ENCODE peak calls at places on chromosomes 5 and 9, in nine cellular contexts. One of them, this sample, is unnamed.

GRCh38 chr5:132303589-132303988 is 9.4 kb downstream of the SLC22A4 start:
- DNase-seq in adrenal gland: no peak
- DNase-seq in brain microvascular endothelial cell: no peak
- DNase-seq in ovary: no peak
- DNase-seq in tibial artery: no peak
- DNase-seq in neuronal stem cell: no peak
- DNase-seq in colonic mucosa: no peak
- DNase-seq in CD8-positive, alpha-beta memory T cell: no peak
- DNase-seq in heart right ventricle: no peak
- DNase-seq in this sample: no peak

GRCh38 chr5:169805937-169806700 is 169.0 kb downstream of the DOCK2 start:
- DNase-seq in tibial artery: no peak
- DNase-seq in heart right ventricle: no peak
- DNase-seq in adrenal gland: no peak
- DNase-seq in colonic mucosa: no peak
- DNase-seq in CD8-positive, alpha-beta memory T cell: no peak
- DNase-seq in neuronal stem cell: no peak
- DNase-seq in ovary: no peak
- DNase-seq in brain microvascular endothelial cell: no peak
- DNase-seq in this sample: no peak

GRCh38 chr9:133888048-133888778 is 103.9 kb downstream of the VAV2 start:
- DNase-seq in adrenal gland: no peak
- DNase-seq in neuronal stem cell: no peak
- DNase-seq in brain microvascular endothelial cell: no peak
- DNase-seq in colonic mucosa: no peak
- DNase-seq in heart right ventricle: no peak
- DNase-seq in CD8-positive, alpha-beta memory T cell: no peak
- DNase-seq in tibial artery: no peak
- DNase-seq in ovary: no peak
- DNase-seq in this sample: no peak

GRCh38 chr5:33074548-33074947 is 363.4 kb downstream of the NPR3 start:
- DNase-seq in ovary: no peak
- DNase-seq in brain microvascular endothelial cell: peak
- DNase-seq in heart right ventricle: no peak
- DNase-seq in colonic mucosa: no peak
- DNase-seq in tibial artery: no peak
- DNase-seq in adrenal gland: no peak
- DNase-seq in CD8-positive, alpha-beta memory T cell: no peak
- DNase-seq in neuronal stem cell: no peak
- DNase-seq in this sample: no peak

GRCh38 chr5:79685621-79686020 is 4.0 kb upstream of the CMYA5 start:
- DNase-seq in ovary: no peak
- DNase-seq in CD8-positive, alpha-beta memory T cell: no peak
- DNase-seq in neuronal stem cell: no peak
- DNase-seq in adrenal gland: no peak
- DNase-seq in colonic mucosa: no peak
- DNase-seq in heart right ventricle: no peak
- DNase-seq in brain microvascular endothelial cell: no peak
- DNase-seq in tibial artery: no peak
- DNase-seq in this sample: no peak

GRCh38 chr5:172342907-172343306 is 59.3 kb upstream of the UBTD2 start:
- DNase-seq in adrenal gland: no peak
- DNase-seq in CD8-positive, alpha-beta memory T cell: no peak
- DNase-seq in neuronal stem cell: no peak
- DNase-seq in heart right ventricle: no peak
- DNase-seq in tibial artery: no peak
- DNase-seq in colonic mucosa: no peak
- DNase-seq in ovary: no peak
- DNase-seq in brain microvascular endothelial cell: no peak
- DNase-seq in this sample: no peak

GRCh38 chr5:146451411-146451810 is 4.3 kb downstream of the TCERG1 start:
- DNase-seq in heart right ventricle: no peak
- DNase-seq in adrenal gland: no peak
- DNase-seq in colonic mucosa: no peak
- DNase-seq in ovary: no peak
- DNase-seq in CD8-positive, alpha-beta memory T cell: no peak
- DNase-seq in brain microvascular endothelial cell: no peak
- DNase-seq in tibial artery: no peak
- DNase-seq in neuronal stem cell: no peak
- DNase-seq in this sample: no peak

GRCh38 chr5:58201922-58202648 is 257.8 kb downstream of the PLK2 start:
- DNase-seq in tibial artery: no peak
- DNase-seq in brain microvascular endothelial cell: peak
- DNase-seq in neuronal stem cell: no peak
- DNase-seq in CD8-positive, alpha-beta memory T cell: no peak
- DNase-seq in colonic mucosa: no peak
- DNase-seq in heart right ventricle: no peak
- DNase-seq in adrenal gland: no peak
- DNase-seq in ovary: no peak
- DNase-seq in this sample: no peak

GRCh38 chr9:7536310-7536939 is 263.2 kb downstream of the DMAC1 start:
- DNase-seq in neuronal stem cell: peak
- DNase-seq in heart right ventricle: peak
- DNase-seq in ovary: no peak
- DNase-seq in tibial artery: peak
- DNase-seq in brain microvascular endothelial cell: peak
- DNase-seq in colonic mucosa: peak
- DNase-seq in CD8-positive, alpha-beta memory T cell: no peak
- DNase-seq in adrenal gland: peak
- DNase-seq in this sample: no peak

GRCh38 chr9:6644346-6645152 is 980 bp downstream of the GLDC start:
- DNase-seq in heart right ventricle: no peak
- DNase-seq in brain microvascular endothelial cell: no peak
- DNase-seq in CD8-positive, alpha-beta memory T cell: peak
- DNase-seq in tibial artery: no peak
- DNase-seq in ovary: no peak
- DNase-seq in adrenal gland: no peak
- DNase-seq in colonic mucosa: no peak
- DNase-seq in neuronal stem cell: no peak
- DNase-seq in this sample: no peak

GRCh38 chr9:70477146-70477745 is 62.8 kb upstream of the KLF9 start:
- DNase-seq in CD8-positive, alpha-beta memory T cell: no peak
- DNase-seq in neuronal stem cell: no peak
- DNase-seq in brain microvascular endothelial cell: no peak
- DNase-seq in tibial artery: no peak
- DNase-seq in colonic mucosa: no peak
- DNase-seq in adrenal gland: no peak
- DNase-seq in heart right ventricle: no peak
- DNase-seq in ovary: no peak
- DNase-seq in this sample: no peak

GRCh38 chr5:140261403-140262171 is 41.3 kb downstream of the PFDN1 start:
- DNase-seq in colonic mucosa: peak
- DNase-seq in tibial artery: peak
- DNase-seq in brain microvascular endothelial cell: peak
- DNase-seq in ovary: peak
- DNase-seq in neuronal stem cell: no peak
- DNase-seq in CD8-positive, alpha-beta memory T cell: no peak
- DNase-seq in adrenal gland: peak
- DNase-seq in heart right ventricle: peak
- DNase-seq in this sample: no peak

GRCh38 chr5:5315068-5315835 is 107.2 kb upstream of the ICE1 start:
- DNase-seq in brain microvascular endothelial cell: peak
- DNase-seq in ovary: no peak
- DNase-seq in heart right ventricle: no peak
- DNase-seq in colonic mucosa: no peak
- DNase-seq in tibial artery: no peak
- DNase-seq in neuronal stem cell: no peak
- DNase-seq in CD8-positive, alpha-beta memory T cell: no peak
- DNase-seq in adrenal gland: no peak
- DNase-seq in this sample: no peak

GRCh38 chr5:53334431-53334941 is 145.9 kb upstream of the FST start:
- DNase-seq in neuronal stem cell: no peak
- DNase-seq in CD8-positive, alpha-beta memory T cell: no peak
- DNase-seq in tibial artery: no peak
- DNase-seq in colonic mucosa: no peak
- DNase-seq in heart right ventricle: no peak
- DNase-seq in ovary: no peak
- DNase-seq in brain microvascular endothelial cell: no peak
- DNase-seq in adrenal gland: no peak
- DNase-seq in this sample: no peak

GRCh38 chr9:93680445-93681315 is 104.3 kb downstream of the PHF2 start:
- DNase-seq in neuronal stem cell: no peak
- DNase-seq in tibial artery: peak
- DNase-seq in colonic mucosa: peak
- DNase-seq in adrenal gland: peak
- DNase-seq in CD8-positive, alpha-beta memory T cell: no peak
- DNase-seq in brain microvascular endothelial cell: no peak
- DNase-seq in heart right ventricle: no peak
- DNase-seq in ovary: peak
- DNase-seq in this sample: peak

GRCh38 chr9:133135193-133135745 is 14.2 kb upstream of the RALGDS start:
- DNase-seq in neuronal stem cell: no peak
- DNase-seq in ovary: peak
- DNase-seq in colonic mucosa: peak
- DNase-seq in heart right ventricle: peak
- DNase-seq in brain microvascular endothelial cell: peak
- DNase-seq in tibial artery: peak
- DNase-seq in CD8-positive, alpha-beta memory T cell: peak
- DNase-seq in adrenal gland: peak
- DNase-seq in this sample: peak

GRCh38 chr5:152505442-152506042 is 100.5 kb upstream of the NMUR2 start:
- DNase-seq in adrenal gland: peak
- DNase-seq in heart right ventricle: no peak
- DNase-seq in neuronal stem cell: peak
- DNase-seq in colonic mucosa: peak
- DNase-seq in ovary: peak
- DNase-seq in CD8-positive, alpha-beta memory T cell: peak
- DNase-seq in tibial artery: peak
- DNase-seq in brain microvascular endothelial cell: peak
- DNase-seq in this sample: no peak

GRCh38 chr9:18343799-18344198 is 130.2 kb upstream of the ADAMTSL1 start:
- DNase-seq in heart right ventricle: no peak
- DNase-seq in neuronal stem cell: no peak
- DNase-seq in brain microvascular endothelial cell: peak
- DNase-seq in tibial artery: no peak
- DNase-seq in colonic mucosa: no peak
- DNase-seq in adrenal gland: no peak
- DNase-seq in ovary: no peak
- DNase-seq in CD8-positive, alpha-beta memory T cell: no peak
- DNase-seq in this sample: no peak

GRCh38 chr5:179263391-179264052 is 81.7 kb downstream of the ADAMTS2 start:
- DNase-seq in CD8-positive, alpha-beta memory T cell: no peak
- DNase-seq in neuronal stem cell: no peak
- DNase-seq in brain microvascular endothelial cell: no peak
- DNase-seq in tibial artery: no peak
- DNase-seq in adrenal gland: peak
- DNase-seq in colonic mucosa: peak
- DNase-seq in ovary: peak
- DNase-seq in heart right ventricle: no peak
- DNase-seq in this sample: peak
- H3K27ac ChIP-seq in CD8-positive, alpha-beta memory T cell: no peak
- H3K27ac ChIP-seq in neuronal stem cell: no peak
- H3K27ac ChIP-seq in brain microvascular endothelial cell: no peak
- H3K27ac ChIP-seq in tibial artery: no peak
- H3K27ac ChIP-seq in adrenal gland: no peak
- H3K27ac ChIP-seq in colonic mucosa: no peak
- H3K27ac ChIP-seq in ovary: no peak
- H3K27ac ChIP-seq in heart right ventricle: no peak
- H3K27ac ChIP-seq in this sample: no peak

GRCh38 chr5:178993955-178994579 is 1.1 kb downstream of the GRM6 start:
- DNase-seq in colonic mucosa: no peak
- DNase-seq in brain microvascular endothelial cell: no peak
- DNase-seq in adrenal gland: no peak
- DNase-seq in heart right ventricle: no peak
- DNase-seq in ovary: no peak
- DNase-seq in CD8-positive, alpha-beta memory T cell: no peak
- DNase-seq in tibial artery: no peak
- DNase-seq in neuronal stem cell: no peak
- DNase-seq in this sample: no peak
- H3K4me3 ChIP-seq in colonic mucosa: no peak
- H3K4me3 ChIP-seq in brain microvascular endothelial cell: no peak
- H3K4me3 ChIP-seq in adrenal gland: no peak
- H3K4me3 ChIP-seq in heart right ventricle: no peak
- H3K4me3 ChIP-seq in ovary: no peak
- H3K4me3 ChIP-seq in CD8-positive, alpha-beta memory T cell: no peak
- H3K4me3 ChIP-seq in tibial artery: no peak
- H3K4me3 ChIP-seq in neuronal stem cell: no peak
- H3K4me3 ChIP-seq in this sample: peak

DNA sequence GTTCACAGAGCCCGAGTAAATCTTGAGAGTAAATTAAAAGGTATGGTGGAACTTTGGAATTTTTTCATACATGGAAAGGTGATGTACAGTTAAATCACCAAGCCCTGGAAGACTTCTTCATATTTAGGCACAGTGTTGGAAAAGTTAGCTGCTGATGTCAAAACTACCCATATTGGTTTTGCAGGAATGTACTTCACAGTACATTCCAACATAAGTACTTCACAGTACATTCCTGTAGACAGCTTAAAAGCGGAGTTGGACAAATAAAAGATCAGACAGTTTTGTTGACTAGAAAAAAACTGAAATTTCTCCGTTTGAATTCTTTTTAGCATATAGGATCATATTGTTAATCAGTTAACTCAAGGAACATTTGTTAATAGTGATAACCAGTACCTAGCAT is 1.8 kb downstream of the RANBP17 start:
- DNase-seq in CD8-positive, alpha-beta memory T cell: no peak
- DNase-seq in adrenal gland: no peak
- DNase-seq in heart right ventricle: no peak
- DNase-seq in tibial artery: no peak
- DNase-seq in neuronal stem cell: no peak
- DNase-seq in ovary: no peak
- DNase-seq in colonic mucosa: no peak
- DNase-seq in brain microvascular endothelial cell: peak
- DNase-seq in this sample: no peak
- H3K27ac ChIP-seq in CD8-positive, alpha-beta memory T cell: no peak
- H3K27ac ChIP-seq in adrenal gland: no peak
- H3K27ac ChIP-seq in heart right ventricle: no peak
- H3K27ac ChIP-seq in tibial artery: no peak
- H3K27ac ChIP-seq in neuronal stem cell: no peak
- H3K27ac ChIP-seq in ovary: no peak
- H3K27ac ChIP-seq in colonic mucosa: no peak
- H3K27ac ChIP-seq in brain microvascular endothelial cell: peak
- H3K27ac ChIP-seq in this sample: no peak

GRCh38 chr9:14031761-14032279 is 282.1 kb downstream of the NFIB start:
- DNase-seq in tibial artery: no peak
- DNase-seq in heart right ventricle: no peak
- DNase-seq in neuronal stem cell: no peak
- DNase-seq in colonic mucosa: no peak
- DNase-seq in brain microvascular endothelial cell: peak
- DNase-seq in adrenal gland: no peak
- DNase-seq in ovary: no peak
- DNase-seq in CD8-positive, alpha-beta memory T cell: no peak
- DNase-seq in this sample: no peak

GRCh38 chr9:14031015-14031414 is 282.9 kb downstream of the NFIB start:
- DNase-seq in neuronal stem cell: peak
- DNase-seq in colonic mucosa: no peak
- DNase-seq in ovary: peak
- DNase-seq in CD8-positive, alpha-beta memory T cell: no peak
- DNase-seq in tibial artery: peak
- DNase-seq in heart right ventricle: peak
- DNase-seq in brain microvascular endothelial cell: peak
- DNase-seq in adrenal gland: no peak
- DNase-seq in this sample: no peak

GRCh38 chr9:14029811-14030210 is 284.1 kb downstream of the NFIB start:
- DNase-seq in adrenal gland: no peak
- DNase-seq in brain microvascular endothelial cell: no peak
- DNase-seq in tibial artery: no peak
- DNase-seq in colonic mucosa: no peak
- DNase-seq in neuronal stem cell: no peak
- DNase-seq in ovary: no peak
- DNase-seq in heart right ventricle: no peak
- DNase-seq in CD8-positive, alpha-beta memory T cell: no peak
- DNase-seq in this sample: no peak

GRCh38 chr9:14033067-14033466 is 280.9 kb downstream of the NFIB start:
- DNase-seq in colonic mucosa: no peak
- DNase-seq in brain microvascular endothelial cell: no peak
- DNase-seq in CD8-positive, alpha-beta memory T cell: no peak
- DNase-seq in ovary: no peak
- DNase-seq in adrenal gland: no peak
- DNase-seq in heart right ventricle: no peak
- DNase-seq in tibial artery: no peak
- DNase-seq in neuronal stem cell: no peak
- DNase-seq in this sample: no peak

GRCh38 chr9:14030350-14030823 is 283.6 kb downstream of the NFIB start:
- DNase-seq in CD8-positive, alpha-beta memory T cell: no peak
- DNase-seq in tibial artery: no peak
- DNase-seq in heart right ventricle: no peak
- DNase-seq in neuronal stem cell: no peak
- DNase-seq in colonic mucosa: peak
- DNase-seq in brain microvascular endothelial cell: peak
- DNase-seq in ovary: peak
- DNase-seq in adrenal gland: peak
- DNase-seq in this sample: no peak
- H3K4me3 ChIP-seq in CD8-positive, alpha-beta memory T cell: no peak
- H3K4me3 ChIP-seq in tibial artery: peak
- H3K4me3 ChIP-seq in heart right ventricle: peak
- H3K4me3 ChIP-seq in neuronal stem cell: no peak
- H3K4me3 ChIP-seq in colonic mucosa: no peak
- H3K4me3 ChIP-seq in brain microvascular endothelial cell: peak
- H3K4me3 ChIP-seq in ovary: peak
- H3K4me3 ChIP-seq in adrenal gland: no peak
- H3K4me3 ChIP-seq in this sample: peak